ENCODE peak calls at places on chromosomes 13 and 19, in four cellular contexts. Q is NT2/D1, L is esophagus squamous epithelium, E is endodermal cell. X is an unnamed sample. For H3K27me3 and H3K36me3, the result is how much of the 10 kb centered on the place peaks cover.

GRCh38 chr13:111225810-111226546 is 94.5 kb upstream of the TEX29 start:
- DNase-seq in Q (no peak), L (no peak), E (no peak), X (no peak)

GRCh38 chr19:32421589-32422361 is 16.2 kb downstream of the DPY19L3 start:
- DNase-seq in Q (no peak), L (no peak), E (no peak), X (no peak)

GRCh38 chr19:45574526-45574925 is 10.1 kb downstream of the OPA3 start:
- DNase-seq in Q (no peak), L (no peak), E (no peak), X (no peak)

GRCh38 chr13:85347251-85347650 is 452.0 kb downstream of the SLITRK6 start:
- DNase-seq in Q (no peak), L (no peak), E (no peak), X (no peak)

GRCh38 chr13:23443110-23443509 is 9.6 kb upstream of the SACS start:
- DNase-seq in Q (no peak), L (no peak), E (no peak), X (no peak)

GRCh38 chr13:29162638-29163037 is 342.5 kb downstream of the MTUS2 start:
- DNase-seq in Q (no peak), L (no peak), E (no peak), X (no peak)

GRCh38 chr13:113876341-113877148 is 12.7 kb upstream of the GAS6 start:
- DNase-seq in Q (no peak), L (no peak), E (peak), X (peak)

GRCh38 chr19:12834418-12834943 is at the start of gene RTBDN:
- DNase-seq in Q (no peak), L (no peak), E (peak), X (no peak)

GRCh38 chr13:113120300-113121182 is 2.1 kb upstream of the F10 start:
- DNase-seq in Q (no peak), L (no peak), E (no peak), X (peak)

GRCh38 chr13:78032132-78032531 is 113.5 kb upstream of the EDNRB start:
- DNase-seq in Q (no peak), L (no peak), E (no peak), X (no peak)

DNA sequence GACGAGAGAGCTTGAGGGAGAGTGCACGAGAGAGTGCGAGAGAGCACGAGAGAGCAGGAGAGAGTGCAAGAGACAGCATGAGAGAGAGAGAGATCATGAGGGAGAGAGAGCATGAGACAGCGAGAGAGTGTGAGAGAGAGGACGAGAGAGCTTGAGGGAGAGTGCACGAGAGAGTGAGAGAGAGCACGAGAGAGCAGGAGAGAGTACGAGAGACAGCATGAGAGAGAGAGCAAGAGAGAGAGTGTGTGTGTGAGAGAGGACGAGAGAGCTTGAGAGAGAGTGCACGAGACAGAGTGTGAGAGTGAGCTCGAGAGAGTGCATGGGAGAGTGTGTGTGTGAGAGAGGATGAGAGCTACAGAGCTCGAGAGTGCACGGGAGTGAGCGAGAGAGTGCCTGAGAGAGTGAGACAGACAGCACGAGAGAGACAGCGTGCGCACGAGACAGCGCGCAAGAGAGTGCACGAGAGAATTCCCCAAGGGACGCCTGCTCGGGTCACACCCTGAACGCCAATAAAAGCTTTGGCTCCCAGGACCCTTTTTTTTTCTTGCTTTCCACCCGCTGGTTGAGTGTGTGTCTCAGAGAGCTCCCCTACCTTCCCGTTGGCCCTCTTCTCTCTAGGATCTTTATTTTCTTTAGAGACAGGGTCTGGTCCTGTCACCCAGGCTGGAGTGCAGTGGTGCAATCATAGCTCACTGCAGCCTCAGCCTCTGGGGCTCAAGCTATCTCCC is 3.7 kb downstream of the CD70 start:
- DNase-seq in Q (no peak), L (no peak), E (peak), X (no peak)
- H3K4me3 ChIP-seq in Q (peak), L (no peak), E (peak), X (peak)

GRCh38 chr19:40524133-40524549 is 52.5 kb upstream of the SHKBP1 start:
- DNase-seq in Q (no peak), L (no peak), E (no peak), X (no peak)

GRCh38 chr19:40523322-40524047 is 53.2 kb upstream of the SHKBP1 start:
- DNase-seq in Q (peak), L (no peak), E (peak), X (peak)

GRCh38 chr19:40517248-40517647 is 50.4 kb downstream of the SPTBN4 start:
- DNase-seq in Q (no peak), L (no peak), E (no peak), X (no peak)

GRCh38 chr19:40521276-40521675 is 54.5 kb downstream of the SPTBN4 start:
- DNase-seq in Q (no peak), L (no peak), E (no peak), X (no peak)

DNA sequence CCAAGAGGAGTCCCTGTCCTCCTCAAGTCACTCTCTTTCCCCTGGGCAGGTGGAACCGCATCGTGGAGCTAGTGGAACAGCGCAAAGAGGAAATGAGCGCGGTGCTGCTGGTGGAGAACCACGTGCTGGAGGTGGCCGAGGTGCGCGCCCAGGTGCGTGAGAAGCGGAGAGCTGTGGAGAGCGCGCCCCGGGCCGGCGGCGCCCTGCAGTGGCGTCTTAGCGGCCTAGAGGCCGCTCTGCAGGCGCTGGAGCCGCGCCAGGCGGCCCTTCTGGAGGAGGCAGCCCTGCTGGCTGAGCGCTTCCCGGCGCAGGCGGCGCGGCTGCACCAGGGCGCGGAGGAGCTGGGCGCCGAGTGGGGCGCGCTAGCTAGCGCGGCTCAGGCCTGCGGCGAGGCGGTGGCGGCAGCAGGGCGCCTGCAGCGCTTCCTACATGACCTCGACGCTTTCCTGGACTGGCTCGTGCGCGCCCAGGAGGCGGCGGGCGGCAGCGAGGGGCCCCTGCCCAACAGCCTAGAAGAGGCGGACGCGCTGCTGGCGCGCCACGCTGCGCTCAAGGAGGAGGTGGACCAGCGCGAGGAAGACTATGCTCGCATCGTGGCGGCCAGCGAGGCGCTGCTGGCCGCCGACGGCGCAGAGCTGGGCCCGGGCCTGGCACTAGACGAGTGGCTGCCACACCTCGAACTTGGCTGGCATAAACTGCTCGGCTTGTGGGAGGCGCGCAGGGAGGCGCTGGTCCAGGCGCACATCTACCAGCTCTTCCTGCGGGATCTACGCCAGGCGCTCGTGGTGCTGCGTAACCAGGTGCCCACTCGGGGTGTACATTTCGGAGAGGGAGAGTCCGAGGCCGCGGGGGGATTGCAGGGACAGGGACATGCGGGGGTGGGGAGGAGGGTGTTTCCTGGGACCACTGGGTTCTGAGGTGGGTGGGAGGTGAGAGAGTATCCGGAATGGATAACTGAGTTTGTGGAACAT is 52.8 kb downstream of the SPTBN4 start:
- DNase-seq in Q (no peak), L (no peak), E (peak), X (no peak)
- H3K27me3 ChIP-seq in Q (under half), L (under half), E (half or more), X (under half)

DNA sequence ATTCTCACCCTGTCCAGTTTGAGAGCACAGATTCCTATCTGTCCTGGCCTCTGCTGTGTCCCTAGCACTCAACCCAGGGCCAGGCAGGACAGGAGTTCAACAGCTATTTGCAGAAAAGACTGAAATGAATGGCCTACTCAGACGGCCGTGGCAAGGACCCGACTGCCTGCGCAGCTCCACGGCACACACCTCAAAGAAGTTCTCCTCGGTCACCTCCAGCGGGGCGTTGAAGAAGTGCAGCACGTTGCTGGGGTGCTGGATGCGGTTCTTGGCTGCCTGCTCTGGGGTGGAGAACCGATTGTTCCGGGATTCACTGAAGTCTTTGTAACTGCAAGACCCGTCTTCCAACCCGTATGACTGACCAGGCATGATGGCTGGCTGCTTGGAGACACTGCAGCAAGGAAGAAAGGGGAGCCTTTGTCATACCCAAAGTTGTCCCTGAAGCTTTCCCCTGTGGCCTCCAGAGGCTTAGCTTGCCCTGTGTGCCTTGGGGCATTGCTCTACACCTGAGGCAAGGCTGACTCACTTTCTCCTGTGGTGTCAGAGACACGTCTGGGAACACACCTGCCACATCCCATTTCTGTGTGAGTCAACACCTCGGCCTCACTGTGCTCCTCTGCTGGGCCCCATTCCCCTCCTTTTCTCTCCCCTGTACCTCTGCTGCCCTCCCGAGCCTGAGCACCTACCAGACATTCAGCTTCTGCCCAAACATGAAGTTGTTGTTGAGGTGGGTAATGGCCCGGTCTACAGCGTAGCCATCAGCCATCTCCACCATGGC is 6.8 kb upstream of the ECH1 start:
- DNase-seq in Q (no peak), L (no peak), E (no peak), X (no peak)
- H3K36me3 ChIP-seq in Q (half or more), L (half or more), E (half or more), X (half or more)

DNA sequence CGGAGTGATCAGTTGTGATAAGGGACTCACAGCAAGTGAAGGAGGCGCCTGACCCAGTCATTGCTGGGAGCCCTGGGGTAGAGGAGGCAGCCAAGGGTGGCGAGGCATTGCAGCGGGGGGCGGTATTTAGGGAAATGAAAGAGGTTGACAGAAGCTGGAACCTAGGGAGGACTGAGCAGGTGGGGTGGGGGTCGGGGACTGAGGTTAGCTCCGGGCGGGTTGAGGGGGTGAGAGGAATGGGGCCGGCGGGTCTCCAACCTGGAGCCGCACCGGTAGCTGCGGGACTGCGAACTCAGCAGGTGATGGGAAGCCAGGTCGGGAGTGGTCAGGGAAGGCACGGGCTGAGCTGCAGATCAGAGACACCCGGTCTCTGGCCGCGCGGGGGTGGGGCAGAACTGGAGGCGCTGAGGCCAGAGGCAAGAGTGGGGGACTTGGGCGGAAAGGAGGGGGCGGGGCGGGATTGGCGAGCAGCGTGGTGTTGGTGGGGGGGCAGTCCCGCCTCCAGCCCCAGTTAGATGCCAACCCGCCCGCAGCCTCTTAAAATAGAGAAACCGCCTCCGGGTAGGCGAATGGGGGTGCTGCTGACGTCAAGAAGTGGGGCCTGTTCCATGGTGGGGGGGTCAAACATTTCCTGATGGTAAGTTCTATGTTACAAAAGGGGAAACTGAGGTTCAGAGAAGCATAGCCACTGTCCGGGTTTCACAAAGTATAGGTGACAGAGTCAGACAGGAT is 1.5 kb downstream of the MAST3 start:
- DNase-seq in Q (no peak), L (no peak), E (peak), X (peak)
- H3K4me3 ChIP-seq in Q (peak), L (no peak), E (no peak), X (peak)

GRCh38 chr19:7722231-7722651 is 9.7 kb downstream of the CLEC4G start:
- DNase-seq in Q (no peak), L (no peak), E (no peak), X (no peak)

GRCh38 chr19:7729211-7729610 is 2.7 kb downstream of the CLEC4G start:
- DNase-seq in Q (no peak), L (no peak), E (peak), X (no peak)

GRCh38 chr19:7729831-7730285 is 2.1 kb downstream of the CLEC4G start:
- DNase-seq in Q (no peak), L (no peak), E (peak), X (no peak)

GRCh38 chr19:7730286-7731217 is 1.4 kb downstream of the CLEC4G start:
- DNase-seq in Q (no peak), L (no peak), E (peak), X (no peak)

GRCh38 chr19:7725791-7726190 is 6.1 kb downstream of the CLEC4G start:
- DNase-seq in Q (no peak), L (no peak), E (no peak), X (no peak)
- H3K27me3 ChIP-seq in Q (under half), L (under half), E (under half), X (under half)

GRCh38 chr19:2115911-2116426 is 19.3 kb downstream of the IZUMO4 start:
- DNase-seq in Q (no peak), L (no peak), E (no peak), X (no peak)
- H3K36me3 ChIP-seq in Q (half or more), L (half or more), E (half or more), X (half or more)

GRCh38 chr13:82688400-82688999 is 1193.8 kb downstream of the SLITRK1 start:
- DNase-seq in Q (no peak), L (no peak), E (no peak), X (peak)
- H3K4me3 ChIP-seq in Q (no peak), L (no peak), E (no peak), X (peak)

DNA sequence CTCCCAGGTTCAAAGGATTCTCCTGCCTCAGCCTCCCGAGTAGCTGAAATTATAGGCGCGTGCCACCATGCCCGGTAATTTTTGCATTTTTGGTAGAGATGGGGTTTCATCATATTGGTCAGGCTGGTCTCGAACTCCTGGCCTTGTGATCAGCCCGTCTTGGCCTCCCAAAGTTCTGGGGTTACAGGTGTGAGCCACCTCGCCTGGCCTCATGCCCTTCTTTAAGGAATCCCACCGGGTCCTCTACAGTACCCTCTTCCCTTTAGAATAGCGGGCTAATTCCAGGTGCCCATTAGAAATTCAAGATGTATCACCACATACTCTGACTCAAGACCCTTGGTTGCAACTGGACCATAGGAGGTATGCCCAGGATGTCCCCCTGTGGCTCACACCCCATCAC is 74.2 kb upstream of the ZNF536 start:
- DNase-seq in Q (no peak), L (no peak), E (no peak), X (no peak)
- H3K27me3 ChIP-seq in Q (under half), L (under half), E (under half), X (under half)

X was measured in CD8-positive, alpha-beta memory T cell.